ENCODE peak calls at places on chromosome 11, in four cellular contexts. One of them, this sample, is unnamed. For H3K9me1, the result is how much of the 10 kb centered on the place peaks cover.

GRCh38 chr11:45982656-45983470 is 60.4 kb downstream of the LARGE2 start:
- DNase-seq in IMR-90: peak
- DNase-seq in K562: peak
- DNase-seq in keratinocyte: no peak
- DNase-seq in this sample: peak

GRCh38 chr11:43790444-43790794 is 90.2 kb upstream of the ALKBH3 start:
- DNase-seq in keratinocyte: no peak
- DNase-seq in K562: no peak
- DNase-seq in IMR-90: peak
- DNase-seq in this sample: no peak

GRCh38 chr11:79393362-79394043 is 47.3 kb downstream of the TENM4 start:
- DNase-seq in K562: no peak
- DNase-seq in keratinocyte: no peak
- DNase-seq in IMR-90: no peak
- DNase-seq in this sample: no peak

GRCh38 chr11:112320668-112321067 is 60.0 kb upstream of the PLET1 start:
- DNase-seq in K562: no peak
- DNase-seq in keratinocyte: peak
- DNase-seq in IMR-90: peak
- DNase-seq in this sample: peak

GRCh38 chr11:14620027-14620511 is 23.5 kb upstream of the PDE3B start:
- DNase-seq in IMR-90: no peak
- DNase-seq in keratinocyte: no peak
- DNase-seq in K562: no peak
- DNase-seq in this sample: no peak

GRCh38 chr11:124274000-124274399 is 17.8 kb downstream of the OR8G5 start:
- DNase-seq in K562: no peak
- DNase-seq in IMR-90: no peak
- DNase-seq in keratinocyte: no peak
- DNase-seq in this sample: no peak

GRCh38 chr11:22263613-22264012 is 70.7 kb downstream of the ANO5 start:
- DNase-seq in keratinocyte: no peak
- DNase-seq in IMR-90: no peak
- DNase-seq in K562: no peak
- DNase-seq in this sample: no peak

GRCh38 chr11:32072872-32073661 is 17.8 kb upstream of the RCN1 start:
- DNase-seq in K562: no peak
- DNase-seq in keratinocyte: no peak
- DNase-seq in IMR-90: no peak
- DNase-seq in this sample: no peak

GRCh38 chr11:84837402-84838069 is 789.6 kb downstream of the DLG2 start:
- DNase-seq in keratinocyte: no peak
- DNase-seq in K562: no peak
- DNase-seq in IMR-90: no peak
- DNase-seq in this sample: no peak

GRCh38 chr11:17604913-17605230 is 57.8 kb downstream of the OTOG start:
- DNase-seq in K562: no peak
- DNase-seq in keratinocyte: no peak
- DNase-seq in IMR-90: no peak
- DNase-seq in this sample: no peak

GRCh38 chr11:83852775-83853442 is 566.7 kb upstream of the CCDC90B start:
- DNase-seq in K562: no peak
- DNase-seq in keratinocyte: no peak
- DNase-seq in IMR-90: no peak
- DNase-seq in this sample: no peak

GRCh38 chr11:1207451-1208360 is 15.2 kb upstream of the MUC5B start:
- DNase-seq in K562: no peak
- DNase-seq in IMR-90: no peak
- DNase-seq in keratinocyte: no peak
- DNase-seq in this sample: no peak

GRCh38 chr11:35116245-35116644 is 22.7 kb upstream of the CD44 start:
- DNase-seq in K562: no peak
- DNase-seq in IMR-90: no peak
- DNase-seq in keratinocyte: no peak
- DNase-seq in this sample: no peak

GRCh38 chr11:102614485-102614884 is 10.6 kb downstream of the MMP20 start:
- DNase-seq in K562: no peak
- DNase-seq in IMR-90: no peak
- DNase-seq in keratinocyte: no peak
- DNase-seq in this sample: no peak

GRCh38 chr11:126857860-126858808 is 142.4 kb downstream of the KIRREL3 start:
- DNase-seq in keratinocyte: no peak
- DNase-seq in K562: no peak
- DNase-seq in IMR-90: peak
- DNase-seq in this sample: no peak

GRCh38 chr11:64766881-64767280 is 7.1 kb upstream of the PYGM start:
- DNase-seq in K562: no peak
- DNase-seq in IMR-90: no peak
- DNase-seq in keratinocyte: no peak
- DNase-seq in this sample: no peak

GRCh38 chr11:120229451-120230424 is 10.2 kb upstream of the POU2F3 start:
- DNase-seq in IMR-90: peak
- DNase-seq in K562: peak
- DNase-seq in keratinocyte: no peak
- DNase-seq in this sample: peak

GRCh38 chr11:129061466-129062194 is 119.0 kb upstream of the TP53AIP1 start:
- DNase-seq in keratinocyte: peak
- DNase-seq in K562: no peak
- DNase-seq in IMR-90: peak
- DNase-seq in this sample: peak

GRCh38 chr11:9092085-9092484 is 686 bp upstream of the SCUBE2 start:
- DNase-seq in K562: no peak
- DNase-seq in IMR-90: no peak
- DNase-seq in keratinocyte: no peak
- DNase-seq in this sample: no peak

GRCh38 chr11:19920982-19921381 is 208.3 kb downstream of the NAV2 start:
- DNase-seq in IMR-90: no peak
- DNase-seq in K562: no peak
- DNase-seq in keratinocyte: no peak
- DNase-seq in this sample: no peak

GRCh38 chr11:11973361-11973800 is 35.0 kb downstream of the DKK3 start:
- DNase-seq in IMR-90: peak
- DNase-seq in K562: no peak
- DNase-seq in keratinocyte: no peak
- DNase-seq in this sample: peak

GRCh38 chr11:108967571-108967970 is 302.7 kb downstream of the DDX10 start:
- DNase-seq in K562: no peak
- DNase-seq in keratinocyte: no peak
- DNase-seq in IMR-90: no peak
- DNase-seq in this sample: no peak

GRCh38 chr11:21567628-21568290 is 625.1 kb upstream of the ANO5 start:
- DNase-seq in IMR-90: no peak
- DNase-seq in K562: no peak
- DNase-seq in keratinocyte: no peak
- DNase-seq in this sample: no peak

GRCh38 chr11:131760191-131760951 is 390.0 kb downstream of the NTM start:
- DNase-seq in K562: no peak
- DNase-seq in IMR-90: peak
- DNase-seq in keratinocyte: no peak
- DNase-seq in this sample: no peak

GRCh38 chr11:63910605-63911195 is 6.3 kb downstream of the RCOR2 start:
- DNase-seq in K562: no peak
- DNase-seq in IMR-90: no peak
- DNase-seq in keratinocyte: no peak
- DNase-seq in this sample: no peak

GRCh38 chr11:122724520-122724919 is 69.0 kb downstream of the UBASH3B start:
- DNase-seq in IMR-90: peak
- DNase-seq in keratinocyte: no peak
- DNase-seq in K562: no peak
- DNase-seq in this sample: peak

GRCh38 chr11:86182976-86183584 is 61.5 kb upstream of the EED start:
- DNase-seq in K562: peak
- DNase-seq in keratinocyte: peak
- DNase-seq in IMR-90: peak
- DNase-seq in this sample: no peak

GRCh38 chr11:10594407-10594806 is 25.9 kb upstream of the LYVE1 start:
- DNase-seq in keratinocyte: peak
- DNase-seq in IMR-90: no peak
- DNase-seq in K562: no peak
- DNase-seq in this sample: no peak

GRCh38 chr11:120024586-120024985 is 113.3 kb downstream of the TRIM29 start:
- DNase-seq in IMR-90: no peak
- DNase-seq in K562: no peak
- DNase-seq in keratinocyte: no peak
- DNase-seq in this sample: no peak

GRCh38 chr11:125016413-125016812 is 46.7 kb upstream of the SLC37A2 start:
- DNase-seq in keratinocyte: no peak
- DNase-seq in IMR-90: no peak
- DNase-seq in K562: no peak
- DNase-seq in this sample: no peak

GRCh38 chr11:62358273-62358672 is 21.0 kb downstream of the ASRGL1 start:
- DNase-seq in keratinocyte: no peak
- DNase-seq in K562: no peak
- DNase-seq in IMR-90: no peak
- DNase-seq in this sample: no peak
- H3K9me1 ChIP-seq in keratinocyte: under half
- H3K9me1 ChIP-seq in K562: under half
- H3K9me1 ChIP-seq in IMR-90: under half
- H3K9me1 ChIP-seq in this sample: under half

GRCh38 chr11:2346014-2346413 is 31.1 kb upstream of the CD81 start:
- DNase-seq in IMR-90: no peak
- DNase-seq in keratinocyte: no peak
- DNase-seq in K562: no peak
- DNase-seq in this sample: no peak

GRCh38 chr11:2347449-2347848 is 29.7 kb upstream of the CD81 start:
- DNase-seq in keratinocyte: no peak
- DNase-seq in K562: no peak
- DNase-seq in IMR-90: no peak
- DNase-seq in this sample: no peak

GRCh38 chr11:2351701-2352100 is 25.4 kb upstream of the CD81 start:
- DNase-seq in K562: no peak
- DNase-seq in IMR-90: no peak
- DNase-seq in keratinocyte: no peak
- DNase-seq in this sample: no peak

GRCh38 chr11:2346586-2347335 is 30.3 kb upstream of the CD81 start:
- DNase-seq in IMR-90: no peak
- DNase-seq in K562: no peak
- DNase-seq in keratinocyte: no peak
- DNase-seq in this sample: no peak

DNA sequence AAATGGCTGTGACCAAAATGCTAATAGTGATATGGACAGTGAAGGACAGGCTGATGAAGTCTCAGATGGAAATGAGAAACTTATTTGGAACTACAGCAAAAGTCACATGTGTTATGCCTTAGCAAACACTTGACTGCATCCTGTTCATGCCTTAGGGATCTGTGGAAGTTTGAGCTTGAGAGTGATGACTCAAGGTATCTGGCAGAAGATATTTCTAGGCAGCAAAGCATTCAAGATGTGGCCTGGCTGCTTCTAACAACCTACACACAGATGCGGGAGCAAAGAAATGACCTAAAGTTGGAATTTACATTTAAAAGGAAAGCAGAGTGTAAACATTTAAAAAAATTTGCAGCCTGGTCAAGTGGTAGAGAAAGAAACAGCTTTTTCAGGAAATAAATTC is 28.1 kb upstream of the CD81 start:
- DNase-seq in K562: no peak
- DNase-seq in keratinocyte: no peak
- DNase-seq in IMR-90: peak
- DNase-seq in this sample: no peak
- TF ChIP-seq CTCF in K562: no peak
- TF ChIP-seq CTCF in keratinocyte: no peak
- TF ChIP-seq CTCF in IMR-90: no peak
- TF ChIP-seq CTCF in this sample: no peak

GRCh38 chr11:72607496-72607895 is 66.7 kb downstream of the PDE2A start:
- DNase-seq in IMR-90: no peak
- DNase-seq in keratinocyte: no peak
- DNase-seq in K562: no peak
- DNase-seq in this sample: no peak

GRCh38 chr11:72607101-72607468 is 67.1 kb downstream of the PDE2A start:
- DNase-seq in K562: no peak
- DNase-seq in keratinocyte: no peak
- DNase-seq in IMR-90: no peak
- DNase-seq in this sample: no peak

GRCh38 chr11:72604256-72604655 is 70.0 kb downstream of the PDE2A start:
- DNase-seq in IMR-90: no peak
- DNase-seq in K562: no peak
- DNase-seq in keratinocyte: no peak
- DNase-seq in this sample: no peak

GRCh38 chr11:72606362-72607100 is 67.7 kb downstream of the PDE2A start:
- DNase-seq in K562: no peak
- DNase-seq in IMR-90: no peak
- DNase-seq in keratinocyte: no peak
- DNase-seq in this sample: no peak

DNA sequence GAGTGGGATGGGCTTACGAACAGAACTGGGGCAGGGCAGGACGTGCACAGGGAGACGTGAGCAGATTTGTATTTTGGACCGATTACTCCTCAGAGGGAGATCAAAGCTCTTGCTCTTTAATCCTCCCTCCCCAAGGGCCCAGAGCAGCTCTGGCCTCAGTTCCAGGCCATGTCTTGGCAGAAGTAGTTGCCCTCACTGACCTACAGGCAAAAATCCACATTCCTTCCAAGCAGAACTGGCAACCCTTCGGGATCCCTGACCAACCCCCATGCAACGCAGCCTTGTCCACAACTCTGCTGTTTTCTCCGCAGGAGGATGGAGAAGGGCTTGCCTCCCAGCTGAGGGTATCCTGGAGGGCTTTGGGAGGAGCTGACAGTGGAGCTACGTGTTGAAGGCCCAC is 68.3 kb downstream of the PDE2A start:
- DNase-seq in keratinocyte: no peak
- DNase-seq in K562: no peak
- DNase-seq in IMR-90: no peak
- DNase-seq in this sample: no peak
- H3K9ac ChIP-seq in keratinocyte: no peak
- H3K9ac ChIP-seq in K562: peak
- H3K9ac ChIP-seq in IMR-90: no peak
- H3K9ac ChIP-seq in this sample: no peak

GRCh38 chr11:93160808-93161207 is 37.0 kb downstream of the SLC36A4 start:
- DNase-seq in K562: no peak
- DNase-seq in IMR-90: no peak
- DNase-seq in keratinocyte: no peak
- DNase-seq in this sample: no peak

GRCh38 chr11:93169143-93169542 is 28.6 kb downstream of the SLC36A4 start:
- DNase-seq in keratinocyte: no peak
- DNase-seq in IMR-90: no peak
- DNase-seq in K562: no peak
- DNase-seq in this sample: no peak

GRCh38 chr11:93169950-93170561 is 27.7 kb downstream of the SLC36A4 start:
- DNase-seq in IMR-90: peak
- DNase-seq in K562: no peak
- DNase-seq in keratinocyte: no peak
- DNase-seq in this sample: peak

GRCh38 chr11:93166867-93167266 is 30.9 kb downstream of the SLC36A4 start:
- DNase-seq in keratinocyte: no peak
- DNase-seq in IMR-90: no peak
- DNase-seq in K562: no peak
- DNase-seq in this sample: peak

DNA sequence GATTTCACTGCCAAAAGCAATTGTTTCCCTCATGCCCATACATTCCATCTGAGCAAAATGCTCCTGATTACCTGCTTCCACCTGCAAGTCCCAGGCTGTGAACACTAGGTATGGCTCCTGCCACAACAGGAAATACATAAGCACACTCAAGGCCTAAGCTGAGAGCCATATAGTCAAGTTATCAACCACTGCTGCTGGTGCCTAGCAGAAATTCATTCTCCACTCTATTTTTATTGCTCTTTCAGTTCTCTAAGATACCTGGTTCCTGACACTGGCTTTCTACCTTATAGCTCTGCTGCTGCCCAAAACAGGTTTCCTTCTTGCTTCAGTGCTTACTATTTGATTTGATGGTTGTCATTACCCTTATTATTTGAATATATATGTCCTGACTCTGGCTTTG is 31.6 kb downstream of the SLC36A4 start:
- DNase-seq in IMR-90: no peak
- DNase-seq in K562: no peak
- DNase-seq in keratinocyte: no peak
- DNase-seq in this sample: no peak
- H3K9me1 ChIP-seq in IMR-90: under half
- H3K9me1 ChIP-seq in K562: under half
- H3K9me1 ChIP-seq in keratinocyte: under half
- H3K9me1 ChIP-seq in this sample: under half